ENCODE peak calls at places on chromosome 21, in nine cellular contexts. C is fibroblast of the aortic adventitia, L is psoas muscle, M is IMR-90, A is mucosa of descending colon, V is heart left ventricle, I is pancreas, D is kidney, S is fibroblast of lung. T is an unnamed sample.

GRCh38 chr21:42012763-42013329 is 2.7 kb upstream of the ZBTB21 start:
- DNase-seq in C (no peak), L (no peak), M (no peak), A (no peak), V (peak), I (no peak), D (no peak), S (no peak), T (no peak)

GRCh38 chr21:14403681-14404318 is 20.9 kb upstream of the HSPA13 start:
- DNase-seq in C (peak), L (no peak), M (peak), A (no peak), V (no peak), I (no peak), D (no peak), S (peak), T (no peak)

GRCh38 chr21:45556645-45557601 is 14.7 kb upstream of the SLC19A1 start:
- DNase-seq in C (peak), L (peak), M (no peak), A (peak), V (no peak), I (no peak), D (peak), S (no peak), T (no peak)

GRCh38 chr21:45979141-45979631 is 2.4 kb upstream of the COL6A1 start:
- DNase-seq in C (no peak), L (peak), M (no peak), A (peak), V (peak), I (no peak), D (peak), S (no peak), T (no peak)

GRCh38 chr21:27045281-27045985 is 78.5 kb upstream of the ADAMTS5 start:
- DNase-seq in C (peak), L (no peak), M (no peak), A (no peak), V (no peak), I (no peak), D (no peak), S (peak), T (no peak)

GRCh38 chr21:18722193-18722592 is 318.6 kb upstream of the TMPRSS15 start:
- DNase-seq in C (no peak), L (no peak), M (no peak), A (no peak), V (no peak), I (no peak), D (no peak), S (no peak), T (no peak)

GRCh38 chr21:17554619-17555472 is 42.0 kb downstream of the CXADR start:
- DNase-seq in C (peak), L (no peak), M (peak), A (no peak), V (no peak), I (no peak), D (no peak), S (peak), T (no peak)

GRCh38 chr21:35204850-35205564 is 155.9 kb upstream of the RUNX1 start:
- DNase-seq in C (peak), L (peak), M (peak), A (peak), V (peak), I (peak), D (peak), S (peak), T (no peak)

GRCh38 chr21:35084869-35085268 is 35.8 kb upstream of the RUNX1 start:
- DNase-seq in C (peak), L (no peak), M (peak), A (no peak), V (no peak), I (no peak), D (no peak), S (peak), T (no peak)

GRCh38 chr21:33949516-33950424 is 34.2 kb upstream of the ATP5PO start:
- DNase-seq in C (no peak), L (no peak), M (no peak), A (no peak), V (no peak), I (no peak), D (no peak), S (no peak), T (peak)

GRCh38 chr21:16624468-16625102 is 888.3 kb upstream of the CXADR start:
- DNase-seq in C (no peak), L (no peak), M (no peak), A (no peak), V (no peak), I (no peak), D (no peak), S (no peak), T (no peak)

GRCh38 chr21:46189213-46189958 is 5.1 kb upstream of the SPATC1L start:
- DNase-seq in C (peak), L (peak), M (peak), A (no peak), V (no peak), I (no peak), D (no peak), S (peak), T (no peak)

GRCh38 chr21:31557421-31557955 is 102.0 kb upstream of the SOD1 start:
- DNase-seq in C (no peak), L (no peak), M (no peak), A (peak), V (no peak), I (no peak), D (peak), S (no peak), T (peak)

GRCh38 chr21:44049606-44050005 is 37.5 kb downstream of the TRAPPC10 start:
- DNase-seq in C (no peak), L (no peak), M (no peak), A (no peak), V (no peak), I (no peak), D (no peak), S (no peak), T (no peak)
- TF ChIP-seq CTCF in C (no peak), L (no peak), M (no peak), A (no peak), V (no peak), I (no peak), D (no peak), S (no peak), T (no peak)

DNA sequence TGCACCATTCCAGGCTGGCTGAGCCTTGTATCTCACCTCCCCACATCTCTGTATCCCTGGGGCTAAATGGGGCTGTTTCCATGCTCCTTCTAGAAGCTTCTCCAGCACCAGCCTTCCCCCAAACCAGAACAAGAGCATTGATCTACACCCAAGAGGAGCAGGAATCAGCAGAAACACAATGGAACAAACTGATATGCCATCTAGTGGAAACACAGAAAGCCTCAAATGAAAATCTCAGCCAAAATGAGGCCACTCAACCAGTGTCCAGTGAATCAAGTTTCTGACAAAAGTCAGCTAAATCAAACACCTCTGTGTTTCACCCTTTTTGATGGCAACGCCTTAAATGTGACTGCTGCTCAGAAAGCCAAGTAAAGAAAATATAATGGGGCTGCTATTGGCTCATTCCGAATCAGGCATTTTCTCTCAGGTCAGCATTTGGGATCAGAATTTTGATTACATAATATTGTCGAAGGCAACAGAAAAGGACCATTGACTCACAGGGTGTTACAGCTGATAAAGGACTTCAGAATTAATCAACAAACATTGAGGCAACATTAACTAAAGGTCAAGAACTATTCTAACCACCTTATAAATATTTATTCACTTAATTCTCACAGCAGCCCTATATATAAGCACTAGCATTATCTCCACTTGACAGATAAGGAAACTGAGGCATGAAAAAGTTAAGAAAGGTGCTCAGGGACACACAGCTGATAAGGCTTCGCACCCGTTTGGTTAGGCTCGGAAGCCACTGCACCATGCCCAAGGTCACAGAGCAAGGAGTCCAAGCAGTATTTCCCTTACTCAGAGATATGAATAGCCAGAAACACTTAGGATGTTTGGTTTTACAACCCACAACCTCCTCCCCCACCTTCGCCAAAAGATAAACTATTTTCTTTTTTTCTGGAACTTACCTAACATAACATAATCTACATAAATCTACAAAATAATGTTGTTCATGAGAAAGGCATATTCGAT is 85.8 kb upstream of the KCNJ15 start:
- DNase-seq in C (peak), L (no peak), M (peak), A (no peak), V (no peak), I (no peak), D (no peak), S (peak), T (no peak)
- TF ChIP-seq CTCF in C (peak), L (no peak), M (peak), A (no peak), V (no peak), I (no peak), D (no peak), S (peak), T (no peak)

DNA sequence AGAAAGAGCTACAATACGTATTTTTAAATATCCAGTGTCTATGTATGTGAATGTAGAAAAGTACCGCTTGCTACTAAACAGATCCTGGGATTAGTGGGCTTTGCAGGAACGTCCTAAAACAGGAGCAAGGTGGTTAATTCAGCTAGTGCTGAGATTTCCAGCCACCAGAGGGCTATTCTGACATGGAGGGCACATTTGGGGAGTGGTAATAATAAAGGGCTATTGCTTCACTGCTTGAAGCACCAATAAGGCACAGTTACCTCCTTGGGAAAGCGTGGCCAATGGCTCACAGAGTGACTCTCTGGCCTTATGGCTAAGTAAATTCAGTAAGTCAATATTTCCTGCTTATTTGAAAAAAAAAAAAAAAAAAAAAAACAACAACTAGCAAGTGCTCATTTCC is 152.4 kb downstream of the GABPA start:
- DNase-seq in C (no peak), L (no peak), M (no peak), A (peak), V (no peak), I (no peak), D (no peak), S (peak), T (no peak)
- TF ChIP-seq CTCF in C (no peak), L (no peak), M (peak), A (no peak), V (no peak), I (no peak), D (no peak), S (peak), T (no peak)

GRCh38 chr21:43341349-43342163 is 85.4 kb downstream of the SIK1 start:
- DNase-seq in C (no peak), L (no peak), M (peak), A (no peak), V (no peak), I (no peak), D (no peak), S (peak), T (no peak)
- TF ChIP-seq CTCF in C (no peak), L (no peak), M (no peak), A (no peak), V (no peak), I (no peak), D (no peak), S (no peak), T (no peak)

GRCh38 chr21:30463713-30464112 is 16.5 kb downstream of the KRTAP19-1 start:
- DNase-seq in C (no peak), L (no peak), M (no peak), A (no peak), V (no peak), I (no peak), D (no peak), S (no peak), T (no peak)
- TF ChIP-seq CTCF in C (no peak), L (no peak), M (peak), A (no peak), V (peak), I (no peak), D (peak), S (no peak), T (no peak)

DNA sequence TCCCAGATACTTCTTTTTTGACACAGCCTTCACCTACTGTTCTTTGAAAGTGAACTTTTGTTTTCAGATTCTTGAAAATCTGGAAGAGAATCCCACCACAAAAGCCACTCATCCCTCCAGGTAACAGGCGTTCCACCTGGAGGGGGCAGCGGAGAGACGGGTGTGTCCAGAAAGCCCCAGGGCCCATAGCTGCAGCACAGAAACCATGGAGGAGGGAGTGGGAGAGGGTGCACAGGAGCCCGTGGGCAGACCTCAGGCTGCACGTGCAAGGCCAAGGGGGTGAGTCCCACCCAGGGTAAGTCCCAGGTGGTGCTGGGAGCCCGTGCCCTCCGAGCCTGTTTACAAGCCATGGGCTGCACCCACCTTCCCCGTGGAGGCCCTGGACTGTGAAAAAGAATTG is 86.5 kb downstream of the PSMG1 start:
- DNase-seq in C (no peak), L (no peak), M (no peak), A (no peak), V (no peak), I (no peak), D (no peak), S (no peak), T (no peak)
- TF ChIP-seq CTCF in C (no peak), L (no peak), M (no peak), A (no peak), V (no peak), I (no peak), D (no peak), S (no peak), T (no peak)

GRCh38 chr21:38623552-38623951 is 125.3 kb upstream of the ERG start:
- DNase-seq in C (no peak), L (no peak), M (no peak), A (no peak), V (no peak), I (no peak), D (no peak), S (no peak), T (no peak)

GRCh38 chr21:38622081-38622826 is 124.0 kb upstream of the ERG start:
- DNase-seq in C (no peak), L (no peak), M (no peak), A (no peak), V (no peak), I (no peak), D (no peak), S (no peak), T (no peak)

GRCh38 chr21:38622827-38623209 is 124.5 kb upstream of the ERG start:
- DNase-seq in C (no peak), L (no peak), M (no peak), A (no peak), V (no peak), I (no peak), D (no peak), S (no peak), T (no peak)

GRCh38 chr21:38619865-38620513 is 121.7 kb upstream of the ERG start:
- DNase-seq in C (peak), L (peak), M (no peak), A (no peak), V (peak), I (no peak), D (no peak), S (no peak), T (no peak)

DNA sequence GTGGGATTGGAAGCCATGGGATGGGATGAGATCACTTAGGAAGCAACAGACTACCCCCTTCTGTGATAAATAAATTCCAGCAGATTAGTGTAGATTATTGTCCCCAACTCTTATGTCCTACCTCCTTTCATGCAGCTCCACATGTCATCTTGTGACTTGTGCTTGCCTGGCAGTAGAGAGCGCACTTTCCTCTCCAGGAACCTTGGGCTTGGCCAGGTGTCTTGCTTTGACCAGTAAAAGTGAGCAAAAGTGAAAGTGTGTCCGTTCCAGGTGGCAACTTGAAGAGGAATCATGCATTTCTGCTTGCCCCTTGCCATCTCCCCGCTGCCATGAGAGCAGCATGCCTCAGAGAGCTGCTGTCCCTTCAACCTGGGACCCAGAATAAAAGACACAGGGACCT is 122.9 kb upstream of the ERG start:
- DNase-seq in C (no peak), L (no peak), M (no peak), A (no peak), V (no peak), I (no peak), D (no peak), S (no peak), T (no peak)
- TF ChIP-seq CTCF in C (no peak), L (no peak), M (no peak), A (no peak), V (no peak), I (no peak), D (no peak), S (no peak), T (no peak)

GRCh38 chr21:32916522-32917099 is 109.1 kb upstream of the OLIG2 start:
- DNase-seq in C (no peak), L (no peak), M (no peak), A (no peak), V (no peak), I (no peak), D (no peak), S (no peak), T (no peak)
- TF ChIP-seq CTCF in C (peak), L (no peak), M (no peak), A (no peak), V (no peak), I (no peak), D (no peak), S (peak), T (peak)

GRCh38 chr21:20998456-20998789 is 214 bp downstream of the NCAM2 start:
- DNase-seq in C (no peak), L (no peak), M (no peak), A (no peak), V (no peak), I (no peak), D (no peak), S (no peak), T (no peak)

GRCh38 chr21:20998886-20999285 is 677 bp downstream of the NCAM2 start:
- DNase-seq in C (peak), L (no peak), M (no peak), A (no peak), V (no peak), I (no peak), D (no peak), S (no peak), T (no peak)

GRCh38 chr21:20996421-20997307 is 1.5 kb upstream of the NCAM2 start:
- DNase-seq in C (no peak), L (no peak), M (peak), A (no peak), V (no peak), I (no peak), D (no peak), S (peak), T (no peak)

GRCh38 chr21:20997308-20997632 is 939 bp upstream of the NCAM2 start:
- DNase-seq in C (no peak), L (no peak), M (no peak), A (no peak), V (no peak), I (no peak), D (peak), S (peak), T (no peak)

DNA sequence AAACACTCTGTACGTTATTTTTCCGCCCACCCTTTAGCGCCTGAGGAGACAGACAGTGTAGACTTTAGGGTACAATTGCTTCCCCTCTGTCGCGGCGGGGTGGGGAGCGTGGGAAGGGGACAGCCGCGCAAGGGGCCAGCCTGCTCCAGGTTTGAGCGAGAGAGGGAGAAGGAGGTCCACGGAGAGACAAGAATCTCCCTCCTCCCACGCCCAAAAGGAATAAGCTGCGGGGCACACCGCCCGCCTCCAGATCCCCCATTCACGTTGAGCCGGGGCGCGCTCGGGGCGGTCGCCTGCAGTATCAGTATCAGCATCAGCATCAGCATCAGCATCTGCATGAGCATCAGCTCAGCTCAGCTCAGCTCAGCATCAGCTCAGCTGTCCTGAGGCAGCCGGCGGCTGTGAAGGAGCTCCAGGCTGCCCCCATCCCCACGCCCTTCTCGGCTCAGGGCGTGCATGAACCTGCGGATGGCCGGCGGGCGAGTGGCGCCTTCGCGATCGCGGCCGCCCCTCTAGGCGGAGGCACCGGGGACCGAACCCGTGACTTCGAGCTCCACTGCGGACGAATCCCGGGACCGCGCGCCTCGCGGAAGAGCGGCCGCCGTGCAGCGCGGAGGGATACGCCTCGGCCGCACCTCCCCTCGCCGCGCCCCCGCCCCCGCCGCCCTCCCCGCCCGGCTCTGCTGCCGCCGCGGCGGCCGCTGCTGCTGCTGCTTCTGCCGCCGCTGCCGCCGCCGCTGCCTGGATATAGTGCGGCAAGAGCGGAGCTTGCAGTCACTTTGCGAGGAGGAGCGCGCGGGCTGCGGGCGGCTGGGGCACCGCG is at the start of gene NCAM2:
- DNase-seq in C (peak), L (peak), M (peak), A (peak), V (peak), I (peak), D (peak), S (peak), T (peak)
- TF ChIP-seq CTCF in C (no peak), L (no peak), M (no peak), A (no peak), V (no peak), I (no peak), D (no peak), S (no peak), T (no peak)

T was measured in natural killer cell.